ENCODE peak calls at places on chromosomes 4 and X, in five cellular contexts. V is T-helper 2 cell, I is psoas muscle, A is left colon, G is cardiac muscle cell. T is an unnamed sample.

GRCh38 chrX:39936886-39937770 is 160.6 kb downstream of the BCOR start:
- DNase-seq in G (no peak), V (peak), I (no peak), A (no peak), T (no peak)

GRCh38 chr4:78313754-78314120 is 237.8 kb upstream of the ANXA3 start:
- DNase-seq in I (no peak), A (no peak), G (no peak), V (no peak), T (no peak)

GRCh38 chr4:22463179-22463578 is 52.7 kb downstream of the ADGRA3 start:
- DNase-seq in A (no peak), I (no peak), G (no peak), V (peak), T (no peak)

GRCh38 chr4:170623899-170624298 is 534.1 kb upstream of the AADAT start:
- DNase-seq in I (no peak), G (no peak), V (no peak), A (no peak), T (no peak)

GRCh38 chrX:119880076-119880475 is 8.4 kb downstream of the NDUFA1 start:
- DNase-seq in I (no peak), G (no peak), V (peak), A (no peak), T (no peak)

GRCh38 chrX:148582353-148582752 is 81.9 kb downstream of the AFF2 start:
- DNase-seq in G (no peak), I (no peak), V (no peak), A (no peak), T (no peak)

GRCh38 chr4:98747659-98748091 is 89.3 kb upstream of the TSPAN5 start:
- DNase-seq in I (no peak), V (no peak), A (peak), G (no peak), T (peak)

GRCh38 chr4:147640331-147640730 is 23.1 kb downstream of the TMEM184C start:
- DNase-seq in G (no peak), I (no peak), V (no peak), A (no peak), T (no peak)

GRCh38 chr4:78661923-78662521 is 110.5 kb downstream of the ANXA3 start:
- DNase-seq in V (peak), A (no peak), G (peak), I (no peak), T (no peak)

GRCh38 chr4:25966171-25966570 is 52.2 kb downstream of the SMIM20 start:
- DNase-seq in A (no peak), G (no peak), I (no peak), V (no peak), T (no peak)

GRCh38 chr4:169898095-169898494 is 128.1 kb downstream of the MFAP3L start:
- DNase-seq in G (no peak), V (no peak), I (no peak), A (no peak), T (no peak)

GRCh38 chr4:159238631-159239030 is 135.8 kb downstream of the RAPGEF2 start:
- DNase-seq in G (peak), V (no peak), I (no peak), A (no peak), T (no peak)